ENCODE peak calls at places on chromosomes 6 and 20, in six cellular contexts. V is nucleus accumbens; C is stimulated activated CD8-positive, alpha-beta memory T cell treated with anti-CD3 and anti-CD28 coated beads, Interleukin-2, amount 100 ng/mL, for 48 hours; K is fibroblast of mammary gland; U is H9; P is activated CD8-positive, alpha-beta T cell treated with anti-CD3 and anti-CD28 coated beads, Interleukin-2, amount 10 ng/mL, durations not matched to agents 7 days and 5 days. I is an unnamed sample.

GRCh38 chr6:77036400-77036799 is 426.9 kb downstream of the HTR1B start:
- DNase-seq in V (no peak), C (no peak), K (no peak), U (no peak), P (no peak), I (no peak)

GRCh38 chr6:153059757-153060156 is 57.2 kb upstream of the MTRF1L start:
- DNase-seq in V (no peak), C (no peak), K (no peak), U (no peak), P (no peak), I (peak; percentile 46)

GRCh38 chr6:17945111-17945510 is 42.3 kb downstream of the KIF13A start:
- DNase-seq in V (no peak), C (no peak), K (peak; percentile 58), U (no peak), P (no peak), I (no peak)

GRCh38 chr6:30727920-30728605 is 7.9 kb downstream of the TUBB start:
- DNase-seq in V (no peak), C (no peak), K (peak; percentile 71), U (no peak), P (no peak), I (peak; percentile 78)

GRCh38 chr6:69917834-69918233 is 51.5 kb downstream of the COL19A1 start:
- DNase-seq in V (no peak), C (peak; percentile 1), K (peak; percentile 87), U (no peak), P (no peak), I (peak; percentile 37)

GRCh38 chr6:169256518-169256917 is 2.9 kb upstream of the THBS2 start:
- DNase-seq in V (no peak), C (no peak), K (no peak), U (no peak), P (no peak), I (no peak)

GRCh38 chr6:38695933-38696332 is 7.0 kb downstream of the GLO1 start:
- DNase-seq in V (no peak), C (no peak), K (no peak), U (no peak), P (no peak), I (no peak)

GRCh38 chr20:46739441-46740213 is 30.2 kb downstream of the SLC2A10 start:
- DNase-seq in V (no peak), C (no peak), K (peak; percentile 38), U (no peak), P (no peak), I (no peak)

GRCh38 chr6:88490865-88491264 is 324.7 kb upstream of the CNR1 start:
- DNase-seq in V (no peak), C (no peak), K (peak; percentile 90), U (no peak), P (no peak), I (no peak)

GRCh38 chr6:134171517-134171916 is 119.1 kb upstream of the SLC2A12 start:
- DNase-seq in V (no peak), C (no peak), K (peak; percentile 48), U (no peak), P (no peak), I (no peak)

GRCh38 chr20:23047738-23048214 is 1.7 kb downstream of the THBD start:
- DNase-seq in V (no peak), C (no peak), K (no peak), U (peak; percentile 74), P (no peak), I (peak; percentile 43)

GRCh38 chr6:30600576-30600975 is 16.5 kb downstream of the PPP1R10 start:
- DNase-seq in V (no peak), C (no peak), K (no peak), U (no peak), P (no peak), I (no peak)

GRCh38 chr6:537114-537513 is 119.8 kb downstream of the HUS1B start:
- DNase-seq in V (no peak), C (no peak), K (no peak), U (no peak), P (no peak), I (no peak)

GRCh38 chr6:139308936-139309603 is 17.3 kb upstream of the TXLNB start:
- DNase-seq in V (no peak), C (no peak), K (peak; percentile 72), U (no peak), P (no peak), I (no peak)

GRCh38 chr20:36579996-36580545 is 6.7 kb downstream of the TGIF2 start:
- DNase-seq in V (no peak), C (no peak), K (peak; percentile 40), U (no peak), P (no peak), I (no peak)

GRCh38 chr6:4364711-4365110 is 229.3 kb upstream of the ECI2 start:
- DNase-seq in V (no peak), C (no peak), K (no peak), U (no peak), P (no peak), I (no peak)

GRCh38 chr20:59587570-59587969 is 16.8 kb upstream of the PHACTR3 start:
- DNase-seq in V (no peak), C (no peak), K (no peak), U (no peak), P (no peak), I (no peak)

GRCh38 chr6:3045777-3046176 is 22.5 kb upstream of the RIPK1 start:
- DNase-seq in V (no peak), C (no peak), K (no peak), U (no peak), P (no peak), I (no peak)

GRCh38 chr20:62485062-62485700 is 9.4 kb upstream of the GATA5 start:
- DNase-seq in V (no peak), C (no peak), K (no peak), U (no peak), P (no peak), I (peak; percentile 71)

GRCh38 chr20:36094497-36094896 is 60.0 kb upstream of the EPB41L1 start:
- DNase-seq in V (no peak), C (no peak), K (peak; percentile 19), U (peak; percentile 42), P (no peak), I (peak; percentile 56)

GRCh38 chr6:53048431-53049195 is 16.6 kb upstream of the FBXO9 start:
- DNase-seq in V (no peak), C (no peak), K (peak; percentile 90), U (no peak), P (peak; percentile 33), I (no peak)

GRCh38 chr6:77466055-77467028 is 3.1 kb upstream of the HTR1B start:
- DNase-seq in V (no peak), C (no peak), K (peak; percentile 76), U (peak; percentile 76), P (peak; percentile 35), I (peak; percentile 85)

GRCh38 chr6:90003069-90003800 is 109.0 kb downstream of the GJA10 start:
- DNase-seq in V (no peak), C (no peak), K (no peak), U (no peak), P (no peak), I (no peak)

GRCh38 chr6:127566671-127567070 is 10.3 kb upstream of the C6orf58 start:
- DNase-seq in V (no peak), C (no peak), K (no peak), U (no peak), P (no peak), I (no peak)

I was measured in mesendoderm.